ENCODE peak calls at places on chromosome 2, in four cellular contexts. One of them, this sample, is unnamed. For H3K4me1 and H3K36me3, the result is how much of the 10 kb centered on the place peaks cover.

GRCh38 chr2:128169933-128170709 is 79.1 kb downstream of the UGGT1 start:
- DNase-seq in heart left ventricle: no peak
- DNase-seq in fibroblast of lung: no peak
- DNase-seq in CD8-positive, alpha-beta T cell: no peak
- DNase-seq in this sample: no peak

GRCh38 chr2:3476386-3477033 is 42.8 kb downstream of the ADI1 start:
- DNase-seq in CD8-positive, alpha-beta T cell: no peak
- DNase-seq in fibroblast of lung: peak
- DNase-seq in heart left ventricle: no peak
- DNase-seq in this sample: peak

GRCh38 chr2:25920786-25921390 is 42.6 kb upstream of the ASXL2 start:
- DNase-seq in heart left ventricle: no peak
- DNase-seq in CD8-positive, alpha-beta T cell: no peak
- DNase-seq in fibroblast of lung: no peak
- DNase-seq in this sample: no peak

GRCh38 chr2:232458661-232459418 is 2.9 kb downstream of the ALPI start:
- DNase-seq in fibroblast of lung: no peak
- DNase-seq in heart left ventricle: no peak
- DNase-seq in CD8-positive, alpha-beta T cell: no peak
- DNase-seq in this sample: no peak

GRCh38 chr2:172098650-172099471 is 3.8 kb downstream of the DLX2 start:
- DNase-seq in fibroblast of lung: no peak
- DNase-seq in CD8-positive, alpha-beta T cell: peak
- DNase-seq in heart left ventricle: no peak
- DNase-seq in this sample: no peak

GRCh38 chr2:83594841-83595720 is 864.0 kb downstream of the SUCLG1 start:
- DNase-seq in CD8-positive, alpha-beta T cell: no peak
- DNase-seq in heart left ventricle: no peak
- DNase-seq in fibroblast of lung: no peak
- DNase-seq in this sample: no peak

GRCh38 chr2:170843656-170844055 is 27.0 kb downstream of the GAD1 start:
- DNase-seq in fibroblast of lung: peak
- DNase-seq in heart left ventricle: no peak
- DNase-seq in CD8-positive, alpha-beta T cell: no peak
- DNase-seq in this sample: no peak

GRCh38 chr2:8159211-8159965 is 522.5 kb upstream of the ID2 start:
- DNase-seq in heart left ventricle: no peak
- DNase-seq in CD8-positive, alpha-beta T cell: no peak
- DNase-seq in fibroblast of lung: no peak
- DNase-seq in this sample: no peak

GRCh38 chr2:166091439-166091838 is 36.4 kb downstream of the SCN1A start:
- DNase-seq in fibroblast of lung: peak
- DNase-seq in CD8-positive, alpha-beta T cell: no peak
- DNase-seq in heart left ventricle: no peak
- DNase-seq in this sample: no peak

GRCh38 chr2:29249666-29250253 is 134.5 kb downstream of the CLIP4 start:
- DNase-seq in CD8-positive, alpha-beta T cell: no peak
- DNase-seq in heart left ventricle: no peak
- DNase-seq in fibroblast of lung: no peak
- DNase-seq in this sample: no peak

GRCh38 chr2:99880148-99880983 is 262.0 kb downstream of the AFF3 start:
- DNase-seq in fibroblast of lung: peak
- DNase-seq in CD8-positive, alpha-beta T cell: no peak
- DNase-seq in heart left ventricle: no peak
- DNase-seq in this sample: no peak

GRCh38 chr2:53342248-53342647 is 425.4 kb upstream of the CHAC2 start:
- DNase-seq in CD8-positive, alpha-beta T cell: no peak
- DNase-seq in fibroblast of lung: no peak
- DNase-seq in heart left ventricle: no peak
- DNase-seq in this sample: no peak

GRCh38 chr2:38153476-38153875 is 77.5 kb upstream of the CYP1B1 start:
- DNase-seq in heart left ventricle: no peak
- DNase-seq in CD8-positive, alpha-beta T cell: no peak
- DNase-seq in fibroblast of lung: no peak
- DNase-seq in this sample: no peak

GRCh38 chr2:202178342-202178958 is 59.9 kb downstream of the SUMO1 start:
- DNase-seq in fibroblast of lung: peak
- DNase-seq in heart left ventricle: peak
- DNase-seq in CD8-positive, alpha-beta T cell: peak
- DNase-seq in this sample: peak

DNA sequence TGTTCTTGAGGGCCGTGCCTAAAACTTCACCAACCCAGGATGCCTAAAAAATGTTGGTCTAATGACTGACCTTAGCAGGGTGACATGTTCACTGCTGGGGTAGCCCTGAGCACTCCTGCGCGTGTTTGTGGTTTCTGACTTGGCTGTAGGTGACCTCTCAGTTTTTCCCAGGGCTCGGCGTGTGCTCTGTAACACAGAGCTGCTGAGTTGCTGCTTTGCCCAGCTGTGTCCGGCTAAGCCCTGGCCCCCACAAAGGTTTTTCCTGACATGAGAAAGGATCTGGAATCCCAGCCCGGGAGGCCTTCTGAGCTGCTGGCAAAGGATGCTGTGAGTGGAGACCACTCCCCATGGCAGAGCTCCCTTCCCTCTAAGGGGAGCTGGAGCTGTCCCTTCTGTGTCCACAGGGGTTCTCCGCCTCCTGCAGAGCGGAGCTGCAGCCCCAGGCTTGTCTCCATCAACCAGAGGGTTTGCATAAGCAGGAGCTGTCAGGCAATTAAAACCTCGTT is 52.7 kb downstream of the CRIM1 start:
- DNase-seq in CD8-positive, alpha-beta T cell: no peak
- DNase-seq in heart left ventricle: peak
- DNase-seq in fibroblast of lung: peak
- DNase-seq in this sample: no peak
- H3K4me1 ChIP-seq in CD8-positive, alpha-beta T cell: under half
- H3K4me1 ChIP-seq in heart left ventricle: half or more
- H3K4me1 ChIP-seq in fibroblast of lung: under half
- H3K4me1 ChIP-seq in this sample: under half

DNA sequence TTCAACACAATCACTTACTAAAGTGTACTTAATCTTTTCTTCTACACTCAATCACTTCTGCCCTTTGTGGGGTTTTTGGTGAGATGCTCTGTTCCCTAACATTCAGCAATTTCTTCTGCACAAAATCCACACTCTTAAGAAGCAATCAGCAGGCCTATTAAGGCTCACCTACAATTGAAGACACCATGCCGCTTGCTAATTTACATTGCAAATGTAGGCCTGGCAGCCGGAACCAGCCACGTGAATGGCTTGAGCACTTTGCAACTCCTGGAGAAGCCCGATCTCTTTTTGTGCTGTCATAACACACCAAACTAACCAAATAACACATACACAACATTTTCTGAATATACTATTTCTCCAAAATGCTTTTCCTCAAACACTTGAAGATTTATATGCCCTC is 66.3 kb downstream of the NYAP2 start:
- DNase-seq in heart left ventricle: no peak
- DNase-seq in CD8-positive, alpha-beta T cell: no peak
- DNase-seq in fibroblast of lung: no peak
- DNase-seq in this sample: no peak
- TF ChIP-seq CTCF in heart left ventricle: no peak
- TF ChIP-seq CTCF in CD8-positive, alpha-beta T cell: no peak
- TF ChIP-seq CTCF in fibroblast of lung: no peak
- TF ChIP-seq CTCF in this sample: no peak

GRCh38 chr2:191379375-191379774 is 134.2 kb downstream of the MYO1B start:
- DNase-seq in fibroblast of lung: no peak
- DNase-seq in heart left ventricle: no peak
- DNase-seq in CD8-positive, alpha-beta T cell: no peak
- DNase-seq in this sample: no peak
- H3K36me3 ChIP-seq in fibroblast of lung: under half
- H3K36me3 ChIP-seq in heart left ventricle: under half
- H3K36me3 ChIP-seq in CD8-positive, alpha-beta T cell: under half
- H3K36me3 ChIP-seq in this sample: under half

GRCh38 chr2:219417374-219417773 is 803 bp upstream of the DES start:
- DNase-seq in fibroblast of lung: no peak
- DNase-seq in heart left ventricle: peak
- DNase-seq in CD8-positive, alpha-beta T cell: no peak
- DNase-seq in this sample: no peak

GRCh38 chr2:219419331-219420197 is 1.4 kb downstream of the DES start:
- DNase-seq in fibroblast of lung: no peak
- DNase-seq in heart left ventricle: peak
- DNase-seq in CD8-positive, alpha-beta T cell: no peak
- DNase-seq in this sample: no peak

GRCh38 chr2:219418155-219418569 is at the start of gene DES:
- DNase-seq in CD8-positive, alpha-beta T cell: no peak
- DNase-seq in heart left ventricle: peak
- DNase-seq in fibroblast of lung: no peak
- DNase-seq in this sample: no peak

GRCh38 chr2:219416938-219417337 is 1.2 kb upstream of the DES start:
- DNase-seq in heart left ventricle: no peak
- DNase-seq in fibroblast of lung: no peak
- DNase-seq in CD8-positive, alpha-beta T cell: no peak
- DNase-seq in this sample: no peak

DNA sequence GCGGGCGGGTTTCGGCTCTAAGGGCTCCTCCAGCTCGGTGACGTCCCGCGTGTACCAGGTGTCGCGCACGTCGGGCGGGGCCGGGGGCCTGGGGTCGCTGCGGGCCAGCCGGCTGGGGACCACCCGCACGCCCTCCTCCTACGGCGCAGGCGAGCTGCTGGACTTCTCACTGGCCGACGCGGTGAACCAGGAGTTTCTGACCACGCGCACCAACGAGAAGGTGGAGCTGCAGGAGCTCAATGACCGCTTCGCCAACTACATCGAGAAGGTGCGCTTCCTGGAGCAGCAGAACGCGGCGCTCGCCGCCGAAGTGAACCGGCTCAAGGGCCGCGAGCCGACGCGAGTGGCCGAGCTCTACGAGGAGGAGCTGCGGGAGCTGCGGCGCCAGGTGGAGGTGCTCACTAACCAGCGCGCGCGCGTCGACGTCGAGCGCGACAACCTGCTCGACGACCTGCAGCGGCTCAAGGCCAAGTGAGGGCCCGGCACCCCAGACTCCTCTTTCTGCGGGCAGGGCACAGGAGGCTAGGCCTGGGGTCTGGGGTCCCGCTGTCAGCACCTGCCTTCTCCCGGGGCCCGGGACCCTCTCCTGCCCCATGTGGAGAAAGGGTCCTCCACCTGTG is 503 bp downstream of the DES start:
- DNase-seq in CD8-positive, alpha-beta T cell: no peak
- DNase-seq in fibroblast of lung: no peak
- DNase-seq in heart left ventricle: no peak
- DNase-seq in this sample: peak
- H3K4me1 ChIP-seq in CD8-positive, alpha-beta T cell: under half
- H3K4me1 ChIP-seq in fibroblast of lung: under half
- H3K4me1 ChIP-seq in heart left ventricle: under half
- H3K4me1 ChIP-seq in this sample: under half

GRCh38 chr2:23503682-23504081 is 118.7 kb downstream of the KLHL29 start:
- DNase-seq in heart left ventricle: no peak
- DNase-seq in fibroblast of lung: no peak
- DNase-seq in CD8-positive, alpha-beta T cell: no peak
- DNase-seq in this sample: peak
- TF ChIP-seq CTCF in heart left ventricle: no peak
- TF ChIP-seq CTCF in fibroblast of lung: no peak
- TF ChIP-seq CTCF in CD8-positive, alpha-beta T cell: no peak
- TF ChIP-seq CTCF in this sample: no peak

DNA sequence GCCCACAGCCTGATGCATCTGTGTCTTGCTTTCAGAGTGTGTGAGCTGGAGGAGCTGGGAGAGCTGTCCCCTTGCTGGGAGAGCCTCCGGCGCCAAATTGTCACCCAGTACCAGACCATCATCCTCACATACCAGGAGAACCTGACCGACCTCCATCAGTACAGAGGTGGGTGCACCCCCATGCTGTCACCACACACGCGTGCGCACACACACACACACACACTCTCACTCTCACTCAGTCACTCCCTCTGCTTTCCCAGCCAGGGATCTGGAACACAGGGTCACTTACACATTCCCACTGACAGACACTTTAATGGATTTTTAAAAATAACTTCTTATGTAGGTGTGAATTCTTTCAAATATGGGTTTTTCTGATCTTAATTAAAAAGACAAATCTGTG is 64.5 kb downstream of the COA5 start:
- DNase-seq in fibroblast of lung: no peak
- DNase-seq in heart left ventricle: no peak
- DNase-seq in CD8-positive, alpha-beta T cell: no peak
- DNase-seq in this sample: no peak
- H3K36me3 ChIP-seq in fibroblast of lung: under half
- H3K36me3 ChIP-seq in heart left ventricle: half or more
- H3K36me3 ChIP-seq in CD8-positive, alpha-beta T cell: half or more
- H3K36me3 ChIP-seq in this sample: under half

This sample was measured in testis.